ENCODE peak calls at places on chromosomes 16 and 17, in seven cellular contexts. W, U, Z, Q, V, C and D are unnamed samples.
A peak's percentile ranks its signal among the peaks of the same experiment; 100 is the strongest.

GRCh38 chr17:41061969-41062368 is 2.1 kb upstream of the KRTAP2-3 start:
- DNase-seq in W (no peak), U (no peak), Z (no peak), Q (no peak), V (no peak), C (peak; percentile 97), D (no peak)

GRCh38 chr16:74568961-74569631 is 37.8 kb downstream of the GLG1 start:
- DNase-seq in W (no peak), U (no peak), Z (no peak), Q (no peak), V (no peak), C (peak; percentile 63), D (no peak)

GRCh38 chr17:38867179-38867994 is 2.5 kb upstream of the LASP1 start:
- DNase-seq in W (peak; percentile 66), U (peak; percentile 67), Z (peak; percentile 62), Q (peak; percentile 73), V (peak; percentile 46), C (peak; percentile 68), D (no peak)

GRCh38 chr17:75059369-75060345 is 12.6 kb downstream of the KCTD2 start:
- DNase-seq in W (peak; percentile 77), U (peak; percentile 51), Z (no peak), Q (peak; percentile 53), V (no peak), C (peak; percentile 81), D (peak; percentile 48)

GRCh38 chr16:58885528-58886170 is 151.5 kb upstream of the GOT2 start:
- DNase-seq in W (no peak), U (no peak), Z (no peak), Q (no peak), V (no peak), C (no peak), D (no peak)

GRCh38 chr17:48037036-48037881 is at the start of gene COPZ2:
- DNase-seq in W (peak; percentile 51), U (peak; percentile 50), Z (no peak), Q (peak; percentile 73), V (peak; percentile 60), C (peak; percentile 44), D (peak; percentile 37)

GRCh38 chr16:65769776-65770438 is 596.6 kb upstream of the CDH5 start:
- DNase-seq in W (peak; percentile 12), U (no peak), Z (no peak), Q (no peak), V (no peak), C (peak; percentile 4), D (no peak)

GRCh38 chr16:29877266-29877961 is 14.4 kb upstream of the CDIPT start:
- DNase-seq in W (peak; percentile 15), U (no peak), Z (no peak), Q (peak; percentile 66), V (no peak), C (peak; percentile 15), D (no peak)

GRCh38 chr16:12511708-12512107 is 292.0 kb downstream of the CPPED1 start:
- DNase-seq in W (no peak), U (no peak), Z (no peak), Q (no peak), V (no peak), C (no peak), D (no peak)

GRCh38 chr16:71956500-71956899 is 43.7 kb downstream of the PKD1L3 start:
- DNase-seq in W (peak; percentile 7), U (no peak), Z (no peak), Q (no peak), V (no peak), C (no peak), D (no peak)

GRCh38 chr17:79073016-79073705 is 1.5 kb upstream of the ENGASE start:
- DNase-seq in W (no peak), U (no peak), Z (no peak), Q (no peak), V (no peak), C (no peak), D (no peak)

GRCh38 chr17:46770439-46770817 is 48.1 kb downstream of the WNT3 start:
- DNase-seq in W (no peak), U (no peak), Z (no peak), Q (no peak), V (no peak), C (no peak), D (no peak)

GRCh38 chr17:46772013-46772878 is 46.2 kb downstream of the WNT3 start:
- DNase-seq in W (peak; percentile 16), U (no peak), Z (no peak), Q (no peak), V (peak; percentile 41), C (no peak), D (no peak)

GRCh38 chr17:46771601-46772012 is 46.9 kb downstream of the WNT3 start:
- DNase-seq in W (no peak), U (no peak), Z (no peak), Q (no peak), V (peak; percentile 26), C (no peak), D (no peak)

GRCh38 chr17:46769531-46770438 is 48.7 kb downstream of the WNT3 start:
- DNase-seq in W (no peak), U (no peak), Z (no peak), Q (no peak), V (peak; percentile 24), C (no peak), D (no peak)

DNA sequence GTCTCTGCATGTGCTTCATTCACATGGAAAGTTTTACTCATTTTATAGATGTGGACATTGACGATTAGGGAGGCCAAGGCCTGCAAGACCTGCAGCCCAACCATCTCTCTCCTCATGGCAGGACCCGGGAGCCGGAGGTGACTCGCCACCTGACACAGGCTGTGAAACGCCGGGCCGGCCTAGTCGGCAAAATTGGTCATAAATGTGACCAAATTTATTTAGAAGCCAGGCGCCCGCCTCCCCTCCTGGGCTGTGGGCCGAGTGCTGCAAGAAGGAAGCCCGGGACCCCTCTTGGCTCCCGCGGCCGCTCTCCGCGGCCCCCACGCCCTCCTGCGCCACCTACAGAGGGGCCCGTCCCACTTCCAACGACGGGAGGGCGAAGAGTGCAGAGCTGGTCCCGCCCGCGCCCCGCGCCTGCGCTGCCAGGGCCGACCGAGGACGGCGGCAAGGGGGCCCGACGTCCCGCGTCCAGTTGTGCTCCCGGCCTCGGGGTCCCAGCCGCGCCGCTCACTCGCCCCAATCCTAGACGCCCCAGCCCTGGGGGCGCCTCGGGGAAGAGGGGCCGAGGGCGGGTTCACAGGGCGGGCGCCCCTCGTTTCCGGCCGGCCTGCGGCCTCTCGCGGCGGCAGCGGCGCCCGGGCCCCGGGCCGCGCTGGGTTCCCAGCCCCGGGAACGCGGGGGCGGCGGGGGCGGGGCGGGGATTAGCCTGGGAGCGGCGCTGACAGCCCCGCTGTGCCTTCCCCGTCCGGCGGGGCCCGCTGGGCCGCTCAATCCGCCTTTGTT is 47.5 kb downstream of the WNT3 start:
- DNase-seq in W (peak; percentile 28), U (no peak), Z (no peak), Q (no peak), V (peak; percentile 42), C (peak; percentile 23), D (no peak)
- TF ChIP-seq POLR2A in W (no peak), U (no peak), Z (no peak), Q (no peak), V (no peak), C (peak; percentile 28), D (no peak)

DNA sequence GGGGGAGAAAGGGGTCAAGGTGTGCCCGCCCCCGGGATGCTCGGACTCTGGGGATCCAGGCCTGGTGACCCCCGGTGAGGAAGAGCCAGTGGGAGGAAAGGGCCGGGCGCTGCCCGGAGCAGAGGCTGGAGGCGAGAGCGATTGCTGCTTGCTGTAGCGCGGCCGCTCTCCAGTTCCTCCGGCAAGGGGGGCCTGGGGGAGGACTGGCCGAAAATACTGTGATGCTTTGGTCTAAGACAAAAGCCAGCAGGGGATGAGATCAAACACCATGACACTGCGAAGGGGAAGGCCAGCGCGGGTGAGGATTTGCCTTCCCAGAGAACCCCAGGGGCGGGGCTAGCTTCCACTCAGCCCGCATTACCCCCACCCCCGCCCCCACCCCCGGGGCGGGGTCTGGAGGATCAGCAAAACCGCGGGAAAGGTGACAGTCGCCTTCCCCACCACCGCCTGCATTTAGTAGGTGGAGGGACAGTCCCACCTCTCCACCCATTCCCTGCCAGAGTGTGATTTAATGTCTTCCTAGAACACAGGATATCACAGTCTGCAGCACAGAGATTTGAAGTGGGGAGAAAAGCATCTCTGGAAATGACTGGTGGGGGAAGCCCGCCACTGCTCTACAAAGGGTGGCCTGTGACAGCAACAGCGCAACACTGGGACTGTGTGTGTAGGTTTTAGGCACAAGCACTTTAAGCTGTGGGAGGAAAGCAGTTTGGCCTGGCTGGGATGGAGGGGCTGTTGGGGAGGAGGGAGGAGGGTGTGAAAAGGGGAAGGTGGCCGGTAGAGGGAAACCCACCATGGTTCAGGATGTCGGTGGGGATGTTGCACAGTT is 25.7 kb downstream of the MRC2 start:
- DNase-seq in W (peak; percentile 30), U (peak; percentile 77), Z (no peak), Q (peak; percentile 44), V (peak; percentile 63), C (peak; percentile 31), D (no peak)
- TF ChIP-seq POLR2A in W (no peak), U (no peak), Z (no peak), Q (no peak), V (no peak), C (no peak), D (no peak)

DNA sequence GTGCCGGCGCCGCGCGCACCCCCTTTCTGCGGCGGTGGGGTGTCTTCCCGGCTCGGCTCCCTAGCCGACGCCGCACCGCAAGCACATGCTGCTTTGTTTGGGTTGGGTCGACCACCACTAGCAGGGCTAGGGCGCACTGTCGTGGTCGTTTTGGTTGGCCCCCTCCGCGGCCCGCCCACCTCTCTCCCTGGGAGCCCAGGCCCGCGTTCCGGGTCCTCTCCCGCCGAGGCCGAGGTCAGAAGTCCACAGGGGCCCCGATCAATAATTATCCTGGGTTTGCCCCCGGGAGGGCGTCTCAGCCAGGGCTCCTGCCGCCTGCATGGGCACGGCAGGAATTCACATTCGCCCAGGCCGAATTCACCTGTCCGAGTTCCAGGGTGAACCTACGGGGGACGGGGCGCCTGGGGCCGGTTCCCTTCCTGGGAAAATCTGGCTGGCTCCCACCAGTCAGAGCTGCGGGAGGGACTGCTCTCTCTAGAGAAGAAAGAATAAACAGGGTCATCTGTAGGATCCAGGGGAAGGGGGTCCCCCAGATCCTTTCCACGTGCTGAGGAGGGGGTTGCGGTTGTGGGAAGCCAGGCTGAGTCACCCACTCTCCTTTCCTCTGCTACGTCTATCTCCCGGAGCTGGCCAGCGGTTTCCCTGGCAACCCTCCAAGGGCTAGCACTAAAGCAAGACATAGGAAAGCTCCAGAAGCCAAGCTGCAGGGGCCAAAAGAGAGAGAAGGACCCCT is 584 bp upstream of the STAT5B start:
- DNase-seq in W (peak; percentile 83), U (peak; percentile 84), Z (peak; percentile 56), Q (peak; percentile 77), V (peak; percentile 74), C (peak; percentile 88), D (no peak)
- TF ChIP-seq POLR2A in W (no peak), U (no peak), Z (no peak), Q (no peak), V (no peak), C (peak; percentile 15), D (no peak)

GRCh38 chr17:81044764-81045589 is 10.0 kb downstream of the BAIAP2 start:
- DNase-seq in W (peak; percentile 85), U (peak; percentile 73), Z (peak; percentile 73), Q (peak; percentile 86), V (peak; percentile 69), C (peak; percentile 79), D (peak; percentile 75)

GRCh38 chr17:81046131-81046769 is 11.3 kb downstream of the BAIAP2 start:
- DNase-seq in W (no peak), U (no peak), Z (no peak), Q (no peak), V (no peak), C (no peak), D (no peak)

GRCh38 chr17:81044428-81044763 is 9.4 kb downstream of the BAIAP2 start:
- DNase-seq in W (no peak), U (no peak), Z (no peak), Q (no peak), V (no peak), C (no peak), D (no peak)

GRCh38 chr17:81046770-81047359 is 11.9 kb downstream of the BAIAP2 start:
- DNase-seq in W (no peak), U (no peak), Z (no peak), Q (no peak), V (peak; percentile 58), C (no peak), D (no peak)

GRCh38 chr17:81045590-81046095 is 10.7 kb downstream of the BAIAP2 start:
- DNase-seq in W (no peak), U (no peak), Z (no peak), Q (no peak), V (no peak), C (no peak), D (no peak)
- TF ChIP-seq POLR2A in W (no peak), U (no peak), Z (no peak), Q (no peak), V (no peak), C (no peak), D (no peak)